ENCODE peak calls at places on chromosomes 13 and 19, in ten cellular contexts. O is PC-3; S is NCI-H1092 treated with DMSO at 0.1 percent for 48 hours; T is stimulated activated CD8-positive, alpha-beta memory T cell treated with anti-CD3 and anti-CD28 coated beads, Interleukin-4, amount 100 ng/mL, for 48 hours; V is stomach; B is stimulated activated CD4-positive, alpha-beta T cell treated with anti-CD3 and anti-CD28 coated beads, Interleukin-1b, Interleukin-23, amount 100 ng/mL, for 1 hour; Q is AG20443; M is upper lobe of right lung; D is sciatic nerve; C is central memory CD4-positive, alpha-beta T cell. U is an unnamed sample.

GRCh38 chr13:31891472-31891871 is 140.1 kb upstream of the FRY start:
- DNase-seq in C (no peak), M (no peak), O (no peak), B (no peak), Q (no peak), S (no peak), V (peak), D (no peak), T (no peak), U (no peak)

GRCh38 chr13:73754727-73755292 is 379.4 kb downstream of the KLF12 start:
- DNase-seq in Q (peak), M (no peak), C (peak), O (peak), S (peak), V (no peak), T (no peak), D (no peak), B (no peak), U (peak)

GRCh38 chr13:20411638-20412342 is 113.9 kb downstream of the CRYL1 start:
- DNase-seq in Q (no peak), S (no peak), B (no peak), D (no peak), V (no peak), C (peak), O (no peak), M (no peak), T (peak), U (no peak)

GRCh38 chr13:93397619-93398018 is 171.0 kb downstream of the GPC6 start:
- DNase-seq in O (no peak), V (no peak), Q (no peak), C (no peak), D (no peak), T (no peak), S (no peak), B (no peak), M (no peak), U (no peak)

GRCh38 chr13:98175823-98176222 is 1.2 kb downstream of the RNF113B start:
- DNase-seq in M (no peak), Q (no peak), S (no peak), T (no peak), O (no peak), D (no peak), V (no peak), C (no peak), B (no peak), U (no peak)

GRCh38 chr13:109751477-109751876 is 34.9 kb downstream of the IRS2 start:
- DNase-seq in S (no peak), Q (no peak), M (no peak), V (no peak), B (no peak), T (no peak), O (no peak), C (no peak), D (no peak), U (no peak)

GRCh38 chr13:109872864-109873263 is 86.5 kb upstream of the IRS2 start:
- DNase-seq in C (no peak), S (no peak), T (no peak), Q (no peak), O (no peak), V (no peak), B (no peak), D (no peak), M (no peak), U (no peak)

GRCh38 chr19:33194884-33195710 is 967 bp downstream of the LRP3 start:
- DNase-seq in T (no peak), Q (peak), B (no peak), O (peak), S (no peak), M (peak), D (no peak), C (no peak), V (peak), U (peak)

GRCh38 chr13:88637935-88638334 is 966.8 kb downstream of the SLITRK5 start:
- DNase-seq in T (no peak), M (no peak), O (no peak), V (no peak), Q (no peak), D (no peak), S (no peak), C (no peak), B (no peak), U (no peak)

GRCh38 chr19:1766800-1767352 is 13.6 kb downstream of the ONECUT3 start:
- DNase-seq in C (no peak), B (no peak), Q (no peak), S (no peak), M (no peak), V (no peak), D (no peak), O (no peak), T (no peak), U (no peak)

GRCh38 chr19:48683349-48683748 is 10.5 kb upstream of the NTN5 start:
- DNase-seq in Q (no peak), S (peak), M (no peak), V (no peak), C (no peak), O (no peak), D (peak), B (peak), T (peak), U (no peak)